ENCODE peak calls at places on chromosomes 13 and 19, in five cellular contexts. B is MV-4-11, P is fibroblast of mammary gland, J is kidney glomerular epithelial cell, W is AG09319. O is an unnamed sample.

GRCh38 chr19:35978832-35979365 is 16.1 kb upstream of the SDHAF1 start:
- DNase-seq in B (no peak), P (no peak), J (no peak), W (no peak), O (no peak)

GRCh38 chr19:49793561-49793840 is 19.6 kb downstream of the FUZ start:
- DNase-seq in B (peak), P (peak), J (peak), W (no peak), O (no peak)

GRCh38 chr13:74290324-74290773 is 156.1 kb upstream of the KLF12 start:
- DNase-seq in B (peak), P (peak), J (peak), W (peak), O (peak)

GRCh38 chr19:40774916-40775631 is at the start of gene MIA:
- DNase-seq in B (no peak), P (no peak), J (no peak), W (no peak), O (no peak)

GRCh38 chr13:45316210-45316799 is 24.7 kb downstream of the TPT1 start:
- DNase-seq in B (no peak), P (no peak), J (peak), W (no peak), O (no peak)

GRCh38 chr19:45468803-45469131 is 971 bp downstream of the FOSB start:
- DNase-seq in B (no peak), P (peak), J (no peak), W (no peak), O (no peak)

GRCh38 chr13:89726690-89727435 is 1620.6 kb upstream of the MIR17HG start:
- DNase-seq in B (no peak), P (peak), J (peak), W (no peak), O (no peak)

GRCh38 chr13:85935868-85936467 is 136.7 kb upstream of the SLITRK6 start:
- DNase-seq in B (no peak), P (no peak), J (no peak), W (no peak), O (no peak)

GRCh38 chr19:29532097-29532496 is 6.3 kb downstream of the VSTM2B start:
- DNase-seq in B (no peak), P (no peak), J (no peak), W (no peak), O (no peak)

O was measured in memory B cell.